ENCODE peak calls at places on chromosomes 2 and 18, in six cellular contexts. E is IMR-90, V is vagina, M is heart left ventricle, N is H1, I is adrenal gland. T is an unnamed sample.

GRCh38 chr18:55351980-55352714 is 235.8 kb downstream of the TCF4 start:
- DNase-seq in E (peak), V (no peak), M (no peak), N (no peak), I (no peak), T (no peak)

GRCh38 chr2:70087703-70088507 is 628 bp downstream of the PCBP1 start:
- DNase-seq in E (peak), V (peak), M (peak), N (peak), I (peak), T (no peak)

GRCh38 chr2:85602476-85603234 is at the start of gene TMEM150A:
- DNase-seq in E (peak), V (no peak), M (peak), N (peak), I (peak), T (peak)

GRCh38 chr18:36411745-36412168 is 114.2 kb downstream of the FHOD3 start:
- DNase-seq in E (peak), V (no peak), M (no peak), N (peak), I (no peak), T (peak)

GRCh38 chr2:45170976-45171514 is 161.8 kb upstream of the SIX2 start:
- DNase-seq in E (no peak), V (no peak), M (no peak), N (no peak), I (no peak), T (no peak)

GRCh38 chr2:28276807-28277206 is 115.9 kb upstream of the FOSL2 start:
- DNase-seq in E (peak), V (no peak), M (no peak), N (no peak), I (no peak), T (no peak)

GRCh38 chr2:205627085-205627484 is 55.2 kb upstream of the NRP2 start:
- DNase-seq in E (no peak), V (no peak), M (no peak), N (no peak), I (no peak), T (no peak)

GRCh38 chr2:143730950-143731254 is 601.7 kb downstream of the ARHGAP15 start:
- DNase-seq in E (no peak), V (no peak), M (no peak), N (no peak), I (no peak), T (no peak)

GRCh38 chr2:111919362-111919761 is 21.0 kb downstream of the MERTK start:
- DNase-seq in E (no peak), V (no peak), M (no peak), N (no peak), I (no peak), T (no peak)

GRCh38 chr2:239445771-239446524 is 45.1 kb upstream of the HDAC4 start:
- DNase-seq in E (no peak), V (peak), M (no peak), N (no peak), I (no peak), T (peak)

GRCh38 chr2:111135910-111136297 is 15.2 kb downstream of the BCL2L11 start:
- DNase-seq in E (peak), V (no peak), M (peak), N (peak), I (no peak), T (no peak)

GRCh38 chr2:85355521-85355920 is 952 bp downstream of the ELMOD3 start:
- DNase-seq in E (no peak), V (no peak), M (no peak), N (no peak), I (no peak), T (no peak)

GRCh38 chr2:229713371-229714079 is 830 bp downstream of the DNER start:
- DNase-seq in E (no peak), V (no peak), M (peak), N (peak), I (peak), T (no peak)

GRCh38 chr2:31319391-31320175 is 85.6 kb downstream of the EHD3 start:
- DNase-seq in E (peak), V (peak), M (no peak), N (no peak), I (peak), T (no peak)

GRCh38 chr2:132766573-132766972 is 96.6 kb upstream of the LYPD1 start:
- DNase-seq in E (no peak), V (no peak), M (no peak), N (no peak), I (no peak), T (peak)

GRCh38 chr2:134372141-134372540 is 118.3 kb downstream of the MGAT5 start:
- DNase-seq in E (peak), V (no peak), M (no peak), N (no peak), I (no peak), T (no peak)

GRCh38 chr2:106566050-106566449 is 78.9 kb downstream of the CD8B2 start:
- DNase-seq in E (peak), V (no peak), M (peak), N (no peak), I (no peak), T (no peak)

GRCh38 chr18:7789853-7790552 is 222.9 kb downstream of the PTPRM start:
- DNase-seq in E (peak), V (no peak), M (no peak), N (no peak), I (no peak), T (no peak)

GRCh38 chr2:28635251-28635650 is 116.4 kb upstream of the PPP1CB start:
- DNase-seq in E (no peak), V (no peak), M (peak), N (no peak), I (no peak), T (no peak)

GRCh38 chr2:122238006-122238559 is 482.6 kb downstream of the TSN start:
- DNase-seq in E (no peak), V (no peak), M (no peak), N (no peak), I (no peak), T (no peak)

GRCh38 chr18:11669948-11670275 is 19.2 kb upstream of the GNAL start:
- DNase-seq in E (no peak), V (peak), M (no peak), N (no peak), I (no peak), T (peak)

GRCh38 chr2:191401287-191401686 is 156.1 kb downstream of the MYO1B start:
- DNase-seq in E (peak), V (no peak), M (no peak), N (no peak), I (no peak), T (no peak)

GRCh38 chr18:40692871-40693270 is 1262.2 kb upstream of the PIK3C3 start:
- DNase-seq in E (peak), V (no peak), M (no peak), N (no peak), I (no peak), T (no peak)

GRCh38 chr18:25392199-25392598 is 40.2 kb upstream of the ZNF521 start:
- DNase-seq in E (no peak), V (no peak), M (no peak), N (no peak), I (no peak), T (no peak)

GRCh38 chr2:114082731-114083433 is 193.0 kb downstream of the ACTR3 start:
- DNase-seq in E (no peak), V (no peak), M (no peak), N (no peak), I (peak), T (peak)

GRCh38 chr2:237863102-237863511 is 3.7 kb downstream of the RAMP1 start:
- DNase-seq in E (no peak), V (no peak), M (no peak), N (no peak), I (no peak), T (peak)

GRCh38 chr2:50347355-50348044 is 684.4 kb downstream of the NRXN1 start:
- DNase-seq in E (no peak), V (no peak), M (no peak), N (peak), I (no peak), T (no peak)

GRCh38 chr2:174611006-174611405 is 13.4 kb upstream of the WIPF1 start:
- DNase-seq in E (no peak), V (no peak), M (no peak), N (no peak), I (no peak), T (no peak)

GRCh38 chr2:58447586-58447985 is 206.5 kb upstream of the FANCL start:
- DNase-seq in E (no peak), V (no peak), M (no peak), N (no peak), I (no peak), T (no peak)

GRCh38 chr2:101736861-101737291 is 39.4 kb downstream of the MAP4K4 start:
- DNase-seq in E (peak), V (no peak), M (no peak), N (no peak), I (no peak), T (no peak)

GRCh38 chr2:26562811-26563645 is 78.1 kb downstream of the CIB4 start:
- DNase-seq in E (no peak), V (no peak), M (no peak), N (no peak), I (no peak), T (no peak)

GRCh38 chr2:26566081-26566375 is 75.1 kb downstream of the CIB4 start:
- DNase-seq in E (no peak), V (no peak), M (no peak), N (no peak), I (no peak), T (no peak)

GRCh38 chr2:26561918-26562810 is 79.0 kb downstream of the CIB4 start:
- DNase-seq in E (no peak), V (no peak), M (peak), N (no peak), I (peak), T (no peak)

GRCh38 chr2:26563686-26564085 is 77.5 kb downstream of the CIB4 start:
- DNase-seq in E (no peak), V (no peak), M (no peak), N (no peak), I (no peak), T (no peak)

GRCh38 chr2:26564121-26564520 is 77.0 kb downstream of the CIB4 start:
- DNase-seq in E (no peak), V (no peak), M (no peak), N (no peak), I (no peak), T (no peak)
- TF ChIP-seq POLR2A in E (no peak), V (no peak), M (no peak), N (no peak), I (no peak), T (no peak)

GRCh38 chr2:343355-343754 is 55.5 kb upstream of the ALKAL2 start:
- DNase-seq in E (no peak), V (no peak), M (no peak), N (no peak), I (no peak), T (no peak)
- TF ChIP-seq POLR2A in E (no peak), V (no peak), M (no peak), N (no peak), I (no peak), T (no peak)

DNA sequence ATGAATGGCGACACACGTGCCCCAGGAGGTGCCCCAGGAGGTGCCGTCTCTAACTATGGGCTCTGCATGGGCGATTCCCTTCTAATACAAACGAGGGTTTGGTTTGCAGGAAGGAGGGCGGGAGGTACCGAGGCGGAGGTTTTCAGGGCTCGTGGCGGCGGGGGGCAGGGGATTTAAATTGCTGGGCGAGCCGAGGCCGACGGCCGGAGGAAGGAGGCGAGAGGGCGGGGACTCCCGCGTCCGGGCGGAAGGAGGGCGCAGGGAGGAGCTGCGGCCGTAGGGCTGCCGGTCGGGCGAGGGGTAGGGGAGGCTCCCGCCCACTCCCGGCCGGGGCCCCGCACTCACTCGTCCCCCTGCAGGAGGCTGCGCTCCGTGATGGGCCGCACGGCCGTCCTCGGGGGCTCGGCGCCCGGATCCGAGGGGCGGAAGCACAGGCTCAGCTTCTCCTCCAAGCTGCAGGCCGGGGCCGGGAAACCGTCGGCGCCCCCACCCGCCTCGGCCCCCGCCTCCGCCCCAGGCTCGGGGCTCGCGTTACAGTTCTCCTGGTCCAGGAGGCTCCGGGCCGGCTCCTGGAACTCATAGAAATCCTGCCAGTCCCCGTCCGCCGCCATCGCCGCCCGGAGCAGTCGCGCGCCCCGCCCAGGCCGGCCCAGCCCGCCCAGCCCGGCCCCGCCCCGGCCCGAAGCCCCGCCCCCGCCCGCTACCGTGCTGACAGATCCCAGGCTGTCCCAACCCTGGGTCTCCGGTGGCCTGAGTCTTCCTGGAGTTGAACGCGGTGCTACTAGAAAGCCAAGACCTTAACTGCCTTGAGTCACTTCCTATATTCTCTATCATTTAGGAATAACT is at the start of gene FEZ2:
- DNase-seq in E (peak), V (no peak), M (peak), N (peak), I (peak), T (no peak)
- TF ChIP-seq POLR2A in E (peak), V (no peak), M (no peak), N (peak), I (peak), T (no peak)

DNA sequence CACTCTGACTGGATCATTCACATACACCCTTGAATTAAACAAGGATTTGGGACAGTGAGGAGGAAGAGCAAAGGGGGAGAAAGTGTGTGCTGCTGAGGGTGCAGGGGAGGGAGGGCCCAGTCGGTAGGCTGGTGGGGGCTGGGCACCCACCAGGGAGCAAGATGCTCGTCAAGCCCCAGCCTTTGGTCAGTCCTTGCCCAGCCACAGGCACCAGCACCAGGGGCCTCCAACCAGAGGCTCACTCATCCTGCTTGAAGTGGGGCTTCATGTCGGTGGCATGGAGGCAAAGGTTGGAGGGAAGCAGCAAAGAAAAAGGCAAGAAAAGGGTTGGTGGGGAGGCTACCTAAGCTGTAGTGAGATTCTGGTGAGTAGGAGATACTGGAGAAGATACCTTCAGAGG is 21.9 kb downstream of the CDC42EP3 start:
- DNase-seq in E (no peak), V (no peak), M (no peak), N (no peak), I (no peak), T (no peak)
- TF ChIP-seq POLR2A in E (no peak), V (no peak), M (no peak), N (no peak), I (no peak), T (no peak)